ENCODE peak calls at places on chromosomes 4 and X, in seven cellular contexts. P, K, C, L, G, M and D are unnamed samples.

GRCh38 chr4:139595989-139596679 is 40.1 kb upstream of the SETD7 start:
- DNase-seq in K (no peak), L (no peak), G (no peak), M (no peak), P (no peak), C (no peak), D (no peak)

GRCh38 chrX:72201836-72202536 is 20.4 kb downstream of the PIN4 start:
- DNase-seq in M (no peak), C (no peak), K (no peak), G (peak), P (no peak), L (no peak), D (no peak)

GRCh38 chr4:180156684-180157083 is 2086.5 kb upstream of the TENM3 start:
- DNase-seq in G (no peak), C (no peak), K (no peak), M (no peak), P (no peak), L (no peak), D (no peak)

GRCh38 chrX:84469226-84469625 is 33.0 kb downstream of the HDX start:
- DNase-seq in M (no peak), P (no peak), L (no peak), K (no peak), G (peak), C (no peak), D (no peak)

GRCh38 chr4:82215800-82216199 is 158.0 kb downstream of the HNRNPD start:
- DNase-seq in C (no peak), G (no peak), L (no peak), P (no peak), K (no peak), M (no peak), D (no peak)

GRCh38 chr4:26032142-26032541 is 118.1 kb downstream of the SMIM20 start:
- DNase-seq in M (no peak), P (no peak), G (no peak), C (no peak), K (no peak), L (no peak), D (no peak)

GRCh38 chr4:6495736-6496135 is 23.3 kb upstream of the PPP2R2C start:
- DNase-seq in L (no peak), C (no peak), G (no peak), K (no peak), M (no peak), P (no peak), D (no peak)

GRCh38 chr4:93018243-93018642 is 714.5 kb downstream of the GRID2 start:
- DNase-seq in G (no peak), C (no peak), L (no peak), K (no peak), M (no peak), P (no peak), D (no peak)

GRCh38 chr4:83282049-83282535 is 2.5 kb downstream of the COQ2 start:
- DNase-seq in K (peak), M (peak), P (peak), G (peak), L (no peak), C (no peak), D (no peak)

GRCh38 chr4:80484707-80485106 is 149.2 kb downstream of the CFAP299 start:
- DNase-seq in P (no peak), L (no peak), G (no peak), K (no peak), C (no peak), M (no peak), D (no peak)

GRCh38 chr4:1376391-1376840 is 29.4 kb downstream of the UVSSA start:
- DNase-seq in M (no peak), L (no peak), P (no peak), K (no peak), C (no peak), G (no peak), D (no peak)